ENCODE peak calls at places on chromosomes 7 and 10, in four cellular contexts. A is NCI-H460; D is MV-4-11; V is activated T-helper 9 cell treated with anti-CD3 and anti-CD28 coated beads, Interleukin-2, amount 50 U/mL, for 16 hours. S is an unnamed sample.

GRCh38 chr10:107391901-107392300 is 227.4 kb upstream of the SORCS1 start:
- DNase-seq in A (no peak), D (no peak), V (no peak), S (no peak)

GRCh38 chr10:123359539-123359938 is 205.3 kb downstream of the BUB3 start:
- DNase-seq in A (no peak), D (peak), V (no peak), S (no peak)

GRCh38 chr10:114538544-114538906 is 119.5 kb downstream of the ABLIM1 start:
- DNase-seq in A (no peak), D (no peak), V (peak), S (peak)

GRCh38 chr10:80187060-80187459 is 18.3 kb downstream of the ANXA11 start:
- DNase-seq in A (no peak), D (no peak), V (no peak), S (no peak)

GRCh38 chr10:100506596-100507356 is 12.9 kb downstream of the SEC31B start:
- DNase-seq in A (no peak), D (no peak), V (no peak), S (no peak)

GRCh38 chr7:16644987-16645592 is 464 bp downstream of the ANKMY2 start:
- DNase-seq in A (no peak), D (no peak), V (no peak), S (no peak)

GRCh38 chr10:14873090-14873760 is 5.4 kb upstream of the SUV39H2 start:
- DNase-seq in A (no peak), D (no peak), V (no peak), S (no peak)

GRCh38 chr10:124534231-124534798 is 72.7 kb downstream of the LHPP start:
- DNase-seq in A (no peak), D (peak), V (no peak), S (peak)

GRCh38 chr7:78770422-78771410 is 682.8 kb downstream of the MAGI2 start:
- DNase-seq in A (no peak), D (no peak), V (no peak), S (no peak)

GRCh38 chr10:47031953-47032465 is 120.8 kb downstream of the PTPN20 start:
- DNase-seq in A (no peak), D (no peak), V (no peak), S (peak)

GRCh38 chr10:60732240-60733188 is 45.8 kb upstream of the CDK1 start:
- DNase-seq in A (no peak), D (no peak), V (peak), S (peak)

GRCh38 chr7:79709574-79710409 is 256.3 kb upstream of the MAGI2 start:
- DNase-seq in A (no peak), D (no peak), V (no peak), S (no peak)

GRCh38 chr10:45444976-45445898 is 71.2 kb downstream of the ALOX5 start:
- DNase-seq in A (no peak), D (no peak), V (no peak), S (no peak)

GRCh38 chr7:137343483-137343841 is at the start of gene PTN:
- DNase-seq in A (no peak), D (no peak), V (no peak), S (no peak)

GRCh38 chr7:123583821-123584220 is 17.8 kb upstream of the ASB15 start:
- DNase-seq in A (no peak), D (no peak), V (no peak), S (no peak)

GRCh38 chr10:14414901-14415300 is 84.2 kb upstream of the FRMD4A start:
- DNase-seq in A (no peak), D (no peak), V (no peak), S (no peak)

GRCh38 chr10:75865413-75865812 is 434.0 kb downstream of the LRMDA start:
- DNase-seq in A (no peak), D (no peak), V (no peak), S (no peak)

GRCh38 chr7:67625257-67625713 is 628.7 kb downstream of the TYW1 start:
- DNase-seq in A (peak), D (peak), V (no peak), S (no peak)

S was measured in activated B cell treated with CpG ODN at 0.5 μM for 24 hours.